ENCODE peak calls at places on chromosome 5, in seven cellular contexts. I is NCI-H2081 treated with DMSO at 0.1 percent for 48 hours, R is NT2/D1, L is AG08395, B is pons, E is breast epithelium, J is neuronal stem cell. D is an unnamed sample.

GRCh38 chr5:139648205-139649081 is at the start of gene CXXC5:
- DNase-seq in E (no peak), R (no peak), L (peak; percentile 90), J (peak; percentile 89), B (peak; percentile 68), I (no peak), D (no peak)

GRCh38 chr5:32713396-32714381 is 2.6 kb downstream of the NPR3 start:
- DNase-seq in R (no peak), B (no peak), I (no peak), L (peak; percentile 48), E (no peak), J (peak; percentile 30), D (no peak)

GRCh38 chr5:166883016-166883415 is 1408.4 kb upstream of the WWC1 start:
- DNase-seq in L (no peak), B (no peak), I (no peak), J (no peak), R (peak; percentile 27), E (no peak), D (no peak)

GRCh38 chr5:122312670-122312988 is 592 bp downstream of the SNCAIP start:
- DNase-seq in I (no peak), B (peak; percentile 16), J (peak; percentile 30), R (no peak), L (peak; percentile 21), E (no peak), D (no peak)

GRCh38 chr5:76855961-76856360 is 6.1 kb downstream of the S100Z start:
- DNase-seq in B (peak; percentile 66), R (no peak), I (no peak), J (no peak), L (no peak), E (no peak), D (no peak)

GRCh38 chr5:1860949-1861348 is 21.8 kb downstream of the IRX4 start:
- DNase-seq in B (peak; percentile 81), E (no peak), R (no peak), J (no peak), I (no peak), L (no peak), D (no peak)

GRCh38 chr5:119943148-119943547 is 313.8 kb downstream of the FAM170A start:
- DNase-seq in R (no peak), I (peak; percentile 2), B (no peak), E (no peak), L (peak; percentile 34), J (no peak), D (no peak)

GRCh38 chr5:111929892-111930291 is 172.9 kb upstream of the NREP start:
- DNase-seq in R (no peak), B (no peak), I (no peak), J (no peak), L (peak; percentile 54), E (no peak), D (no peak)

GRCh38 chr5:76527685-76528161 is 95.5 kb downstream of the F2RL2 start:
- DNase-seq in B (no peak), E (no peak), I (no peak), J (no peak), R (no peak), L (no peak), D (no peak)

GRCh38 chr5:150615141-150615699 is 25.2 kb upstream of the SYNPO start:
- DNase-seq in E (peak; percentile 75), I (no peak), B (no peak), L (peak; percentile 71), R (no peak), J (no peak), D (no peak)

GRCh38 chr5:91464886-91465646 is 81.9 kb upstream of the ARRDC3 start:
- DNase-seq in J (no peak), B (no peak), R (no peak), E (no peak), L (no peak), I (no peak), D (no peak)

GRCh38 chr5:139755892-139756671 is 39.5 kb upstream of the PSD2 start:
- DNase-seq in J (no peak), R (no peak), I (no peak), B (no peak), E (no peak), L (no peak), D (no peak)

GRCh38 chr5:171162602-171163001 is 146.4 kb upstream of the TLX3 start:
- DNase-seq in L (no peak), I (no peak), B (no peak), E (no peak), R (peak; percentile 48), J (peak; percentile 43), D (no peak)

GRCh38 chr5:11785771-11786342 is 118.4 kb downstream of the CTNND2 start:
- DNase-seq in J (no peak), E (no peak), L (no peak), I (no peak), R (no peak), B (no peak), D (no peak)

GRCh38 chr5:113166710-113167366 is 190.2 kb downstream of the DCP2 start:
- DNase-seq in E (no peak), R (no peak), L (peak; percentile 80), B (no peak), I (no peak), J (no peak), D (no peak)

GRCh38 chr5:76838481-76839261 is 11.1 kb upstream of the S100Z start:
- DNase-seq in E (no peak), R (no peak), B (no peak), I (no peak), J (no peak), L (peak; percentile 62), D (no peak)

GRCh38 chr5:119706049-119706448 is 76.7 kb downstream of the FAM170A start:
- DNase-seq in I (no peak), J (no peak), L (no peak), E (no peak), B (no peak), R (no peak), D (no peak)

GRCh38 chr5:172123269-172123692 is 64.7 kb downstream of the STK10 start:
- DNase-seq in J (no peak), E (no peak), B (peak; percentile 91), L (peak; percentile 93), I (peak; percentile 13), R (no peak), D (no peak)

GRCh38 chr5:149588947-149589346 is 7.6 kb downstream of the ARHGEF37 start:
- DNase-seq in E (no peak), B (no peak), J (no peak), R (no peak), L (no peak), I (no peak), D (no peak)

GRCh38 chr5:112294126-112294525 is 125.0 kb downstream of the EPB41L4A start:
- DNase-seq in L (no peak), R (no peak), J (no peak), I (no peak), E (no peak), B (no peak), D (no peak)

GRCh38 chr5:139897342-139897741 is 101.7 kb downstream of the PSD2 start:
- DNase-seq in L (no peak), R (no peak), J (no peak), B (no peak), I (no peak), E (no peak), D (no peak)

GRCh38 chr5:1505506-1506241 is 18.1 kb downstream of the LPCAT1 start:
- DNase-seq in B (no peak), J (no peak), R (no peak), E (no peak), L (no peak), I (no peak), D (no peak)

GRCh38 chr5:146426853-146427618 is 20.1 kb upstream of the TCERG1 start:
- DNase-seq in L (peak; percentile 69), I (no peak), R (no peak), J (no peak), B (peak; percentile 43), E (no peak), D (peak; percentile 9)

GRCh38 chr5:179316961-179317360 is 28.3 kb downstream of the ADAMTS2 start:
- DNase-seq in E (no peak), I (no peak), R (no peak), L (no peak), B (no peak), J (no peak), D (no peak)

GRCh38 chr5:167785896-167786295 is 505.5 kb upstream of the WWC1 start:
- DNase-seq in B (no peak), R (no peak), L (no peak), I (no peak), J (no peak), E (no peak), D (no peak)

GRCh38 chr5:170216262-170216864 is 16.4 kb upstream of the C5orf58 start:
- DNase-seq in J (no peak), L (peak; percentile 71), I (no peak), B (peak; percentile 73), R (peak; percentile 40), E (no peak), D (no peak)

GRCh38 chr5:110343616-110344015 is 382.9 kb downstream of the TMEM232 start:
- DNase-seq in L (no peak), E (no peak), R (no peak), I (no peak), J (no peak), B (no peak), D (no peak)